ENCODE peak calls at places on chromosome 12, in eight cellular contexts. J is activated CD4-positive, alpha-beta T cell treated with anti-CD3 and anti-CD28 coated beads, Interleukin-2, amount 50 U/mL, for 1 hour; A is H54; H is right cardiac atrium; K is substantia nigra; P is NCI-H1694 treated with DMSO at 0.1 percent for 48 hours; S is anterior cingulate cortex; I is RPMI7951. D is an unnamed sample.

GRCh38 chr12:47828967-47829482 is 9.3 kb upstream of the HDAC7 start:
- DNase-seq in J (no peak), A (peak), H (peak), K (no peak), P (no peak), S (no peak), I (peak), D (no peak)

GRCh38 chr12:124758266-124759200 is 105.1 kb downstream of the SCARB1 start:
- DNase-seq in J (no peak), A (no peak), H (peak), K (no peak), P (peak), S (no peak), I (no peak), D (no peak)

GRCh38 chr12:119920064-119920463 is 42.9 kb upstream of the CIT start:
- DNase-seq in J (no peak), A (no peak), H (no peak), K (no peak), P (no peak), S (no peak), I (no peak), D (no peak)

GRCh38 chr12:1795785-1796514 is 24.4 kb upstream of the LRTM2 start:
- DNase-seq in J (peak), A (peak), H (peak), K (peak), P (peak), S (peak), I (peak), D (peak)

GRCh38 chr12:128245106-128245505 is 21.9 kb upstream of the TMEM132C start:
- DNase-seq in J (no peak), A (no peak), H (no peak), K (no peak), P (no peak), S (no peak), I (no peak), D (no peak)

GRCh38 chr12:98791406-98791805 is 146.3 kb downstream of the APAF1 start:
- DNase-seq in J (no peak), A (no peak), H (no peak), K (no peak), P (no peak), S (no peak), I (no peak), D (no peak)

GRCh38 chr12:18502422-18502821 is 235.4 kb downstream of the PLCZ1 start:
- DNase-seq in J (no peak), A (no peak), H (no peak), K (no peak), P (no peak), S (no peak), I (no peak), D (no peak)

GRCh38 chr12:64840129-64840528 is 15.7 kb downstream of the TBC1D30 start:
- DNase-seq in J (no peak), A (no peak), H (no peak), K (no peak), P (no peak), S (no peak), I (no peak), D (no peak)

GRCh38 chr12:68538722-68539614 is 71.7 kb upstream of the RAP1B start:
- DNase-seq in J (peak), A (no peak), H (peak), K (no peak), P (no peak), S (no peak), I (peak), D (peak)

GRCh38 chr12:130588696-130589095 is 127.4 kb downstream of the RIMBP2 start:
- DNase-seq in J (no peak), A (no peak), H (no peak), K (no peak), P (no peak), S (no peak), I (no peak), D (no peak)

GRCh38 chr12:19031032-19031431 is 98.5 kb upstream of the PLEKHA5 start:
- DNase-seq in J (no peak), A (peak), H (no peak), K (no peak), P (no peak), S (no peak), I (peak), D (no peak)

GRCh38 chr12:95545731-95546490 is 5.4 kb downstream of the USP44 start:
- DNase-seq in J (no peak), A (no peak), H (no peak), K (no peak), P (no peak), S (no peak), I (no peak), D (no peak)

GRCh38 chr12:5244513-5244972 is 187.4 kb upstream of the NTF3 start:
- DNase-seq in J (no peak), A (no peak), H (no peak), K (no peak), P (no peak), S (no peak), I (no peak), D (no peak)

GRCh38 chr12:118206107-118206412 is 70.1 kb downstream of the PEBP1 start:
- DNase-seq in J (no peak), A (no peak), H (no peak), K (no peak), P (no peak), S (no peak), I (no peak), D (no peak)

GRCh38 chr12:53493610-53494391 is 5.5 kb downstream of the MAP3K12 start:
- DNase-seq in J (no peak), A (no peak), H (no peak), K (no peak), P (no peak), S (no peak), I (no peak), D (no peak)

GRCh38 chr12:2540535-2540941 is 254.2 kb upstream of the FKBP4 start:
- DNase-seq in J (no peak), A (no peak), H (peak), K (no peak), P (no peak), S (no peak), I (no peak), D (no peak)

GRCh38 chr12:132651444-132652100 is 33.0 kb downstream of the P2RX2 start:
- DNase-seq in J (no peak), A (no peak), H (no peak), K (no peak), P (peak), S (no peak), I (no peak), D (no peak)

GRCh38 chr12:80187660-80188090 is 88.3 kb downstream of the OTOGL start:
- DNase-seq in J (no peak), A (no peak), H (peak), K (no peak), P (peak), S (no peak), I (peak), D (no peak)

D was measured in naive thymus-derived CD8-positive, alpha-beta T cell.